ENCODE peak calls at places on chromosomes 4 and X, in ten cellular contexts. X is hypothalamus; L is CD4-positive, alpha-beta T cell; N is SK-N-SH; Z is NCI-H524; P is NAMALWA; F is DMS 273 treated with DMSO at 0.1 percent for 48 hours; V is left lung; K is iPS DF 6.9; I is fibroblast of the conjunctiva. Q is an unnamed sample.

GRCh38 chrX:109218761-109219160 is 263.1 kb downstream of the GUCY2F start:
- DNase-seq in X (no peak), L (no peak), N (no peak), Z (no peak), P (no peak), F (no peak), V (no peak), K (no peak), I (no peak), Q (no peak)

GRCh38 chr4:95264843-95265242 is 283.9 kb downstream of the UNC5C start:
- DNase-seq in X (no peak), L (no peak), N (no peak), Z (no peak), P (no peak), F (no peak), V (no peak), K (no peak), I (no peak), Q (no peak)

GRCh38 chrX:114251575-114251974 is 332.3 kb upstream of the HTR2C start:
- DNase-seq in X (no peak), L (no peak), N (no peak), Z (no peak), P (no peak), F (no peak), V (no peak), K (no peak), I (no peak), Q (no peak)

GRCh38 chrX:139508099-139508498 is 22.4 kb upstream of the F9 start:
- DNase-seq in X (no peak), L (no peak), N (no peak), Z (no peak), P (no peak), F (no peak), V (no peak), K (no peak), I (no peak), Q (no peak)

GRCh38 chr4:17721496-17722360 is 59.7 kb downstream of the FAM184B start:
- DNase-seq in X (no peak), L (no peak), N (no peak), Z (no peak), P (no peak), F (no peak), V (no peak), K (no peak), I (peak), Q (no peak)

GRCh38 chr4:128635141-128635911 is 174.2 kb upstream of the JADE1 start:
- DNase-seq in X (no peak), L (no peak), N (no peak), Z (no peak), P (no peak), F (peak), V (peak), K (no peak), I (no peak), Q (no peak)

GRCh38 chr4:98341309-98341708 is 80.1 kb downstream of the RAP1GDS1 start:
- DNase-seq in X (no peak), L (no peak), N (peak), Z (peak), P (peak), F (peak), V (no peak), K (no peak), I (no peak), Q (peak)

GRCh38 chr4:39614487-39615162 is 24.0 kb downstream of the SMIM14 start:
- DNase-seq in X (no peak), L (no peak), N (no peak), Z (no peak), P (no peak), F (no peak), V (no peak), K (no peak), I (no peak), Q (no peak)

GRCh38 chr4:107870916-107871786 is 46.4 kb downstream of the SGMS2 start:
- DNase-seq in X (no peak), L (no peak), N (no peak), Z (no peak), P (no peak), F (no peak), V (no peak), K (no peak), I (no peak), Q (no peak)

GRCh38 chr4:21769404-21770147 is 179.0 kb downstream of the KCNIP4 start:
- DNase-seq in X (no peak), L (no peak), N (no peak), Z (no peak), P (no peak), F (no peak), V (no peak), K (no peak), I (no peak), Q (no peak)

GRCh38 chrX:130171446-130172126 is at the start of gene RAB33A:
- DNase-seq in X (peak), L (peak), N (peak), Z (peak), P (no peak), F (no peak), V (no peak), K (no peak), I (no peak), Q (peak)

GRCh38 chr4:56684320-56684719 is 3.2 kb upstream of the HOPX start:
- DNase-seq in X (no peak), L (no peak), N (no peak), Z (peak), P (no peak), F (peak), V (no peak), K (no peak), I (no peak), Q (no peak)

GRCh38 chr4:90317785-90318184 is 190.6 kb downstream of the CCSER1 start:
- DNase-seq in X (no peak), L (no peak), N (no peak), Z (no peak), P (no peak), F (no peak), V (no peak), K (no peak), I (peak), Q (no peak)

GRCh38 chr4:78652282-78652876 is 100.8 kb downstream of the ANXA3 start:
- DNase-seq in X (no peak), L (no peak), N (no peak), Z (no peak), P (no peak), F (no peak), V (no peak), K (no peak), I (no peak), Q (no peak)

Q was measured in SK-N-DZ.